ENCODE peak calls at places on chromosomes 3 and 15, in four cellular contexts. H is pancreas, Q is astrocyte of the spinal cord, R is fibroblast of lung. U is an unnamed sample.
A peak's percentile ranks its signal among the peaks of the same experiment; 100 is the strongest.

GRCh38 chr3:9947025-9947995 is 4.9 kb downstream of the PRRT3 start:
- DNase-seq in H (peak; percentile 88), Q (peak; percentile 71), R (peak; percentile 76), U (peak; percentile 71)

GRCh38 chr3:13420051-13420816 is at the start of gene NUP210:
- DNase-seq in H (peak; percentile 42), Q (no peak), R (no peak), U (no peak)

GRCh38 chr3:46091046-46091445 is 63.8 kb upstream of the XCR1 start:
- DNase-seq in H (no peak), Q (no peak), R (no peak), U (no peak)

GRCh38 chr3:72733676-72734075 is 114.6 kb downstream of the SHQ1 start:
- DNase-seq in H (no peak), Q (no peak), R (no peak), U (no peak)

GRCh38 chr3:14848906-14849305 is 30.1 kb downstream of the FGD5 start:
- DNase-seq in H (no peak), Q (no peak), R (no peak), U (no peak)

GRCh38 chr3:193815246-193816027 is 222.4 kb downstream of the OPA1 start:
- DNase-seq in H (no peak), Q (no peak), R (no peak), U (no peak)

GRCh38 chr3:2543247-2543646 is 444.6 kb downstream of the CNTN4 start:
- DNase-seq in H (no peak), Q (no peak), R (no peak), U (no peak)

GRCh38 chr3:106299300-106300098 is 430.7 kb upstream of the CBLB start:
- DNase-seq in H (no peak), Q (peak; percentile 46), R (peak; percentile 74), U (peak; percentile 34)

GRCh38 chr3:132507657-132508056 is 89.4 kb upstream of the ACKR4 start:
- DNase-seq in H (no peak), Q (no peak), R (no peak), U (no peak)

GRCh38 chr15:40306908-40307307 is 827 bp downstream of the PLCB2 start:
- DNase-seq in H (no peak), Q (no peak), R (no peak), U (no peak)

GRCh38 chr15:59993950-59994401 is 10.1 kb upstream of the FOXB1 start:
- DNase-seq in H (no peak), Q (no peak), R (no peak), U (no peak)

GRCh38 chr3:179149239-179149887 is 1.2 kb downstream of the PIK3CA start:
- DNase-seq in H (no peak), Q (peak; percentile 33), R (peak; percentile 45), U (peak; percentile 26)

GRCh38 chr3:72488736-72489030 is 359.6 kb downstream of the SHQ1 start:
- DNase-seq in H (no peak), Q (peak; percentile 68), R (peak; percentile 83), U (peak; percentile 12)

GRCh38 chr15:61084944-61085367 is 144.1 kb downstream of the RORA start:
- DNase-seq in H (no peak), Q (peak; percentile 17), R (no peak), U (no peak)

GRCh38 chr15:37143351-37143750 is 43.0 kb upstream of the MEIS2 start:
- DNase-seq in H (no peak), Q (no peak), R (no peak), U (no peak)

GRCh38 chr3:10292505-10293419 is at the start of gene GHRL:
- DNase-seq in H (no peak), Q (no peak), R (no peak), U (peak; percentile 29)

GRCh38 chr3:18888370-18888769 is 259.9 kb upstream of the KCNH8 start:
- DNase-seq in H (no peak), Q (no peak), R (no peak), U (no peak)

GRCh38 chr15:76303909-76304308 is 7.4 kb downstream of the ETFA start:
- DNase-seq in H (no peak), Q (no peak), R (no peak), U (no peak)

GRCh38 chr15:39642011-39642640 is 61.2 kb downstream of the THBS1 start:
- DNase-seq in H (no peak), Q (peak; percentile 67), R (peak; percentile 93), U (peak; percentile 62)

GRCh38 chr3:69675773-69676660 is 63.2 kb upstream of the MITF start:
- DNase-seq in H (no peak), Q (no peak), R (no peak), U (no peak)

GRCh38 chr3:197782230-197782629 is 8.8 kb upstream of the LRCH3 start:
- DNase-seq in H (no peak), Q (no peak), R (no peak), U (no peak)

GRCh38 chr15:83843511-83843910 is 189.6 kb downstream of the ADAMTSL3 start:
- DNase-seq in H (no peak), Q (no peak), R (peak; percentile 89), U (peak; percentile 92)

DNA sequence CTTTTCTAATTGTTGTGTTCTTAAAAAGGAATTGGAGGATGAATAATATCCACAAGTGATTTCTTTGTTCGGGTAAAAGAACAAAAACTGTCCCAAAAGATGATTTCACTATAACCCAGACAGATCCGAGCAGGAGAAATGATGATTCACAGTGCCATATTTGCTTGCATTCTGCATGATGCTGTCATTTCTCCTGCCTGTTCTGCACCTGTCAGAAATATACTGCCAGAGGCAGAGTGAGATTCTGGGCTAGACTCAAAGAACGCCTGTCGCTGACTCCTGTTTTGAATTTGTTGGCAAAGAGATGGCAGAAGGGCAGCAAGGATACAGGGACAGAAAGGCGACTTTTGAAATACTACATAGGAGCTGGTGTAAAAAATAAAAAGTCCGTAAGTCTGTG is 34.6 kb upstream of the SLC24A5 start:
- DNase-seq in H (no peak), Q (no peak), R (peak; percentile 48), U (no peak)
- H3K4me3 ChIP-seq in H (no peak overlapping the region), Q (no peak overlapping the region), R (no peak overlapping the region), U (no peak overlapping the region)

GRCh38 chr3:8663177-8664061 is 18.8 kb upstream of the SSUH2 start:
- DNase-seq in H (peak; percentile 68), Q (peak; percentile 68), R (peak; percentile 62), U (peak; percentile 74)
- H3K4me3 ChIP-seq in H (no peak overlapping the region), Q (no peak overlapping the region), R (no peak overlapping the region), U (no peak overlapping the region)

GRCh38 chr15:47674576-47675232 is 42.6 kb upstream of the SEMA6D start:
- DNase-seq in H (no peak), Q (no peak), R (no peak), U (no peak)
- H3K4me3 ChIP-seq in H (no peak overlapping the region), Q (no peak overlapping the region), R (no peak overlapping the region), U (no peak overlapping the region)

DNA sequence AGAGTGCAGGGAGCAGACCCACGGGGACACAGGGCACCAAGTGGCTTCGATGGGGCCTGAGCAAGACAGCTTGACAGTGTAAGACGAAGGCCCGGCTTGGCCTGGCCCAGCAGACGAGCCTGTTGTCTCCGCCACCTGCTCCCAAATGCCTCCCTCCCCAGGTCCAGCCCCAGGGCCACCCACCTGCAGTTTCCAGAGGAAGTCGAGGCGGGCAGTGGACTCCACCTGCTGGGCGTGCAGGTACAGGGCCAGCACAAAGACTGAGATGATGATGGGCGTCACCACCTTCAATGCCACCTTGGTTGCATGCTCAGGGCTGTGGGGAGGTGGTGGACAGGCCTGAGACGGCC is 94.1 kb downstream of the SEC22A start:
- DNase-seq in H (no peak), Q (no peak), R (no peak), U (no peak)
- H3K4me3 ChIP-seq in H (no peak overlapping the region), Q (no peak overlapping the region), R (no peak overlapping the region), U (no peak overlapping the region)

DNA sequence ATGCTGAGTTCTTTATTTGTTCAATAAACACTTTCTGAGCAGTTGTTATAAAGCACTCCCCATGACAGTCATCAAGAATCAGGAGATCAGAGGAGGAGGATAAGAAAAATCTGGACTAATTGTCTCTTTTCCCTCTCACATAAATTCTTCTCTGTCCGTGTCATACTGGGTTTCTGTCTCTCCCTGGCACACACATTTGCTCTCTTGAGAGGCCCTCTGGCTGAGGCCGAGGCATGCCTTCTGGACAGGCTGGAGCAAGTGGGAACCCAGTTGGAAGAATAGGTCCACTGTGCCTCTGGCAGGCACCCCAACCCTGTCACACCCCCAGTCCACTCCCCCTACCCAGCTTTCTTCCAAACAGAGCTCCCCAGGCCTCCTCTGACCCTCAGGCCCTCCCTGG is 315.8 kb downstream of the UACA start:
- DNase-seq in H (no peak), Q (no peak), R (no peak), U (no peak)
- H3K4me3 ChIP-seq in H (no peak overlapping the region), Q (no peak overlapping the region), R (no peak overlapping the region), U (no peak overlapping the region)

DNA sequence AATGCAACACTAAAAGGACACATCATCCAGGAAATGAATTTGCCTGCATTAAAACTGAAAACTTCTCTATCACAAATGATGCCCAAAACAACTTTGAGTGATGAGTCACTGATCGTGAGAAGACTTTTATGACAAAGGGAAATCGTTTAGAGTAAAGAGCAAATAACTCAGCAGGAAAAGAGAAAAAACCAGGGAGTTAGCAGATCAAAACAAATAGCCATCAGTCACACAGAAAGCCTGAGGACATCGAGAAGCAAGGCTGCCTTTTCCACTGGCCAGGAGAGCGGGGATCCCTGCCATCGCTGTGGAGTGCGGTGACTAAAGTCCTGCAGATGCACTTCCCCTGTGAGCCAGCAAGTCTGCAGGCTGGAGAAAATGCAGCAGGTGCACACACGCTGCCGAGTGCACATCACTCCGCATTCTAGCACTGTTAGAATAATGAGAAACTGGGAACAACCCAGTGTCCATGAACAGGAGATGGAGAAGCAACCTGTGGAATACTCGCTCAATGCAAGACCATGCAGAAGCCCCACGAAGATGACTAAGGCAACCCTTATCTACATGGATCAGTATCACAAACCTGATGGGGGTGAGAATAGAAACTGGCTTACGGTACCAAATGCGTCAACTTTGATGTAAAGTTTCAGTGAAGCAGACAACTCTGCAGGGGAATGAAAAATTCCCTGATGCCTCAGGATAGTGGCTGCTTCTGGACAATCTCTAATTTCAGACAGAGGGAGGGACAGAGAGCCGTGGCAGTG is 86.4 kb downstream of the NSMCE3 start:
- DNase-seq in H (no peak), Q (peak; percentile 3), R (no peak), U (no peak)
- H3K4me3 ChIP-seq in H (no peak overlapping the region), Q (no peak overlapping the region), R (no peak overlapping the region), U (no peak overlapping the region)

GRCh38 chr15:57223345-57223744 is 153.0 kb upstream of the CGNL1 start:
- DNase-seq in H (no peak), Q (no peak), R (peak; percentile 44), U (no peak)
- H3K4me3 ChIP-seq in H (no peak overlapping the region), Q (no peak overlapping the region), R (peak overlapping the region; percentile 0), U (no peak overlapping the region)

GRCh38 chr15:78542647-78543046 is 2.4 kb downstream of the PSMA4 start:
- DNase-seq in H (no peak), Q (no peak), R (no peak), U (no peak)
- H3K4me3 ChIP-seq in H (no peak overlapping the region), Q (no peak overlapping the region), R (no peak overlapping the region), U (no peak overlapping the region)

DNA sequence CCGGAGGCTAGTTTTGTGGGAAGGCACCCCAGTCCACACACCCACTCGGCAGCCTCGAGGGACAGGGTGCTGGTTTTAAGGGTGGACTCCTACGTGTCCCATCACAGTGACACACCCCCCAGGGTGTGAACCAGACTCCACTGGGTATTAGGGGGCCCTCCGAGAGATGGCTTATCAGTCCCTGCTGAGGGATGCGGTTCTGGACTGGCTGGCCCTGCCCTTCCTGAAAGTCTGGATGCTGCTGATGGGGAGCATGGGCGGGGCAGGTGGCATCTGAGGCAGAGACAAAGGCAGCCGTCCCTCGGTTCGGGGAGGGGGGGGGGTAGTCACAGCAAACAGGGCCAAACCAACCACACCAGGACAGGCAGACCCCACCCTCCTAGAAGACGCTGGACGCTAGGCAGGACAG is 939 bp upstream of the ULK3 start:
- DNase-seq in H (no peak), Q (no peak), R (no peak), U (no peak)
- H3K4me3 ChIP-seq in H (no peak overlapping the region), Q (no peak overlapping the region), R (no peak overlapping the region), U (peak overlapping the region; percentile 66)